ENCODE peak calls at places on chromosome 12, in nine cellular contexts. E is HFFc6, I is stomach, A is fibroblast of villous mesenchyme, S is tibial nerve, F is fibroblast of mammary gland, L is fibroblast of the aortic adventitia, X is A549, T is thoracic aorta. H is an unnamed sample.

GRCh38 chr12:112107306-112107705 is 1.3 kb downstream of the NAA25 start:
- DNase-seq in I (no peak), A (no peak), E (no peak), T (no peak), S (no peak), X (no peak), F (no peak), L (no peak), H (no peak)

GRCh38 chr12:110109037-110109836 is 14.9 kb upstream of the IFT81 start:
- DNase-seq in S (peak), T (peak), F (peak), X (peak), A (peak), L (peak), I (peak), E (peak), H (peak)

GRCh38 chr12:129067482-129067881 is 214.2 kb downstream of the GLT1D1 start:
- DNase-seq in S (no peak), X (no peak), F (no peak), I (no peak), A (no peak), L (no peak), E (no peak), T (no peak), H (peak)

GRCh38 chr12:51620448-51620847 is 29.4 kb downstream of the SCN8A start:
- DNase-seq in A (peak), L (peak), T (no peak), I (no peak), X (no peak), E (no peak), F (peak), S (no peak), H (peak)

GRCh38 chr12:114425031-114425626 is 19.2 kb upstream of the TBX5 start:
- DNase-seq in I (no peak), A (peak), X (no peak), S (no peak), L (no peak), F (peak), E (peak), T (no peak), H (no peak)

GRCh38 chr12:24776856-24777255 is 172.0 kb downstream of the BCAT1 start:
- DNase-seq in I (no peak), S (no peak), A (peak), F (no peak), T (no peak), X (no peak), L (peak), E (no peak), H (no peak)

GRCh38 chr12:27422697-27423096 is 23.8 kb upstream of the SMCO2 start:
- DNase-seq in L (no peak), S (no peak), I (no peak), A (no peak), F (no peak), E (no peak), X (no peak), T (no peak), H (no peak)

GRCh38 chr12:82972624-82973023 is 285.9 kb downstream of the TMTC2 start:
- DNase-seq in X (no peak), E (no peak), A (no peak), F (no peak), S (no peak), I (no peak), T (no peak), L (no peak), H (no peak)

GRCh38 chr12:50062733-50063452 is 5.5 kb downstream of the ASIC1 start:
- DNase-seq in L (no peak), S (no peak), X (no peak), A (no peak), T (no peak), E (no peak), I (no peak), F (no peak), H (peak)

GRCh38 chr12:50690923-50691322 is 73.0 kb upstream of the ATF1 start:
- DNase-seq in A (peak), X (no peak), F (peak), L (peak), I (no peak), S (peak), E (no peak), T (no peak), H (peak)

GRCh38 chr12:27335364-27336145 is 2.9 kb downstream of the BMAL2 start:
- DNase-seq in F (peak), E (no peak), T (no peak), I (no peak), X (no peak), S (no peak), A (no peak), L (peak), H (peak)

GRCh38 chr12:72296389-72296788 is 24.2 kb downstream of the TRHDE start:
- DNase-seq in L (no peak), F (peak), I (no peak), E (peak), X (peak), S (no peak), T (no peak), A (no peak), H (peak)

GRCh38 chr12:84632556-84632955 is 280.0 kb downstream of the SLC6A15 start:
- DNase-seq in L (no peak), X (no peak), F (no peak), I (no peak), S (no peak), A (no peak), E (peak), T (no peak), H (peak)

GRCh38 chr12:92312463-92312970 is 166.9 kb upstream of the BTG1 start:
- DNase-seq in S (no peak), A (no peak), F (peak), X (no peak), L (peak), I (no peak), E (no peak), T (no peak), H (no peak)

GRCh38 chr12:40793471-40793870 is 101.2 kb downstream of the CNTN1 start:
- DNase-seq in E (no peak), S (no peak), A (no peak), T (no peak), X (no peak), F (no peak), I (no peak), L (no peak), H (no peak)

GRCh38 chr12:13343380-13343779 is 146.9 kb downstream of the EMP1 start:
- DNase-seq in S (no peak), A (no peak), F (peak), L (peak), E (peak), T (no peak), X (no peak), I (no peak), H (peak)
- TF ChIP-seq CTCF in S (no peak), A (no peak), F (no peak), L (no peak), E (no peak), T (no peak), X (no peak), I (no peak), H (no peak)

GRCh38 chr12:123271182-123271491 is 519 bp downstream of the CDK2AP1 start:
- DNase-seq in F (peak), T (no peak), I (peak), X (peak), S (peak), L (peak), A (peak), E (peak), H (no peak)
- TF ChIP-seq CTCF in F (no peak), T (peak), I (peak), X (peak), S (peak), L (peak), A (peak), E (peak), H (no peak)

DNA sequence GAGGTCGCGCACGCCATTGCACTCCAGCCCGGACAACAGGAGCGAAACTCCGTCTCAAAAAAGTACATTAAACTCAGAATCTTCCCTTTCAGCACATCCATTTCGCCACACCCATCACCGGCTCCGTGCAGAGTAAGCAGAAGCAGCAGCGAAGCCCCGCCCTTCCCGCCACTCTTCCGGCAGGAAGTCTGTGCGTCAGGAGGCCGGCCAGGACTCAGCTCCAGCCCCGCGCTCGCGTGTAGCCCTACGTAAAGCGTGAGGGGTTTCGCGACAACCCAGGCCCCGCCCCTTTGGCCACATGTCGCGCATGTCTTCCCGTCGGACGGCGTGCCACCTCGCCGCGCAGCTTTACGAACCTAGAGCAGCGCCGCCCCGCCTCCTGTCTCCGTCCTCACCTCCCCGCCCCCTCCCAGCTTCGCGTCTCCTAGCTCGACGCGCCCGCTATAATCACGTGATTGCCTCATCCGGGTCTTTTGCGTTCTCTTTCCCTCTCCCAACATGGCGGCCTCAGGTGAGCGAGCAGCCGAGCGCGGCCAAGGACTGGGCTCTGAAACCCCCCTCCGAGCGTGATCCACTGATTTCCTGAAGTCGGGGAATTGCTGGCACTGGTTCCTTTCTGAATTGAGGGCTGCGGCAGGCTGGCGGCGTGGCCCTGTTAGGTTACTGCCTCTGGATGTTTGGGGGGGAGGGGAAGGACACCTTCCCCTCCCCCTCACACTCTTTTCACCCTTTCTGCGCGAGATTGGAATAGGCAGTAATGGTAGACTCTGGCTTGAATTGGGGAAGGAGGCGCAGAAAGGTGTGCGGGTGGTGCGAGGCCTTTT is at the start of gene EIF4B:
- DNase-seq in I (peak), X (peak), F (peak), E (peak), S (peak), L (peak), A (peak), T (peak), H (peak)
- TF ChIP-seq CTCF in I (no peak), X (no peak), F (no peak), E (no peak), S (no peak), L (no peak), A (no peak), T (no peak), H (no peak)

GRCh38 chr12:29073631-29074239 is 75.3 kb upstream of the FAR2 start:
- DNase-seq in I (no peak), E (peak), A (peak), F (peak), T (no peak), S (peak), L (peak), X (no peak), H (peak)
- TF ChIP-seq CTCF in I (peak), E (peak), A (peak), F (peak), T (peak), S (peak), L (peak), X (peak), H (peak)

DNA sequence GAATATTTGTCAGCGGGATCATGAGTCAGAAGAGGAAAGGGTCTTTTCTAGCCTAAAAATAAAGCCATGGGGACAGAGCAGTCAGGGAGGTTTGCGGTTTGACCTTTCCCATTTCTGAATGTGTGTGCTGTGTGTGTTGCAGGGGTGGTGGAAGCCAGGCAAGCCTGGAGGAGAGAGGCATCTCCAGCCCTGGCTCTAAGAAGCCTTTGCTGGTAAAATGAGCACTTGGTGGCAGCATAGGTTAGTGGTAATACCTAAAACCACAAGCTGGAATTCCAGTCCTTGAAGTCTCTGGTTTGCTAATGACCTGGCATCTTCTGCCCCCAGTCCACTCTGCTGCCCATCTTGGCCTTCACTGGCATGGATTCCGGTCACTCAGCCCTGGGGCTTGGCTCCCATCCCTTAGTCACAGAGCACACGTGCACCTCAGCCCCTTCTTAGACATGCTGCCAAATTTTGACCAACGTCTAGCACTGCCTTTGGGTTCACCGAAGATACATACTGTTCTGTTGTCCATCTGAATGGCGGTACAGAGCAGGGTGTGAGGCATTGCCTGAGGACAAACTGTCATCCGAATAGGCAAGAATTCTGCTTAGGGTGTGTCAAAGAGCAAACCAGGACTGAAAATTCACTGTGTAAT is 52.7 kb downstream of the KCNA5 start:
- DNase-seq in F (peak), A (peak), I (no peak), X (no peak), E (peak), T (no peak), L (peak), S (no peak), H (peak)
- TF ChIP-seq CTCF in F (no peak), A (no peak), I (no peak), X (no peak), E (peak), T (no peak), L (no peak), S (no peak), H (peak)

DNA sequence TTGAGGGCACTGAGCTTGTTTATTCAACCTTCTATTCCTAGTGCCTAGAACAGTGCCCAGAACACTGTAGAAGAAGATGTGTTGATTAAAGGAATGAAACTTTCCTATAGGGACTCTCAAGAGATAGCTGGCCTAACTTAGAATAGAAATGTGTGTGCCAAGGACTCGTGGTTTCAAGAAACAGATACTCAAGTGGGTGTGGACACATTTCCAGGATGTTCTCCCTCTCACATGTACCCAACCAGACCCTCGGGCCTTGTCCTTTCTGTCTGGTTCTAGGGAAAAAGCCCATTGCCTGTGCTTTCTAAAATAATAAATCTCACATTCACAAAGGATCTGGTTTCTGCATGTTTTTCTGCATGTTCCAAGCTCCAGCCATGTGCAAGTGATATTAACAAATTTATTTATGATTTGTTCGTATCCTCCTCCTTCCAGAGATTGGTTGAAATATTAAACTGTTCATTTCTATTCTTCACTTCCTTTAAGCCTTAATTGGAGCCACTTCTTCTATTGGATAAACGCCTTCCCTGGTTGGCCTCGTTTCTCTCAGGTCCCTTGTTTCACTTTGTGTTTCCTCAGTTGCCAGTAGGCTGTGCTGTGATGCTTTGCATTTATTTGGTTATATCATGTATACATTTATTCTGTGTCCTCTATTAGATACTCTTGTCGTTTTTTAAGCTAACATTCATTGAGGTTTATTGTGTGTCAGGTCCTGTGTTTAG is 89.8 kb downstream of the CRADD start:
- DNase-seq in A (peak), T (no peak), S (peak), F (peak), X (peak), I (no peak), E (peak), L (peak), H (peak)
- TF ChIP-seq CTCF in A (peak), T (peak), S (peak), F (peak), X (peak), I (peak), E (peak), L (peak), H (peak)

DNA sequence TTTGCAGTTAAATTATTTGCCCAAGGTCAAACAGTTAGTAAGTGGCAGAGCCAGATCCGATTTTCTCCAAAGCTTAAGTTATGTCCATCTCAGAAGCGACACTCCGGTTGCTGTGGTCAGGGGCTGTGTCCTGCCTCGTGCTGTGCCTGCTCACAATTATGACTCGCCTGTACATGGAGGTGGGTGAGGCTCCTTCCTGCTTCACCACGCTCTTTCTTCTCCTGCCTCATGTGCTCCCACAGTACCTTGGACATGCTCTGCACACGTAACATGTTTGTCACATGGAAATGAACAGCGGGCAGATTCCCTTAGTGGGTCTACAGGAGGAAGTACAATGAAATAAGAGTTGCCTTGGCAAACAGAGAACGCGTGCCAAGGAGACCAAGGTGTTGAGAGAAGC is 62.2 kb upstream of the CCND2 start:
- DNase-seq in L (no peak), A (no peak), T (no peak), F (no peak), E (no peak), I (no peak), S (no peak), X (no peak), H (no peak)
- TF ChIP-seq CTCF in L (no peak), A (no peak), T (no peak), F (no peak), E (no peak), I (no peak), S (no peak), X (no peak), H (no peak)

DNA sequence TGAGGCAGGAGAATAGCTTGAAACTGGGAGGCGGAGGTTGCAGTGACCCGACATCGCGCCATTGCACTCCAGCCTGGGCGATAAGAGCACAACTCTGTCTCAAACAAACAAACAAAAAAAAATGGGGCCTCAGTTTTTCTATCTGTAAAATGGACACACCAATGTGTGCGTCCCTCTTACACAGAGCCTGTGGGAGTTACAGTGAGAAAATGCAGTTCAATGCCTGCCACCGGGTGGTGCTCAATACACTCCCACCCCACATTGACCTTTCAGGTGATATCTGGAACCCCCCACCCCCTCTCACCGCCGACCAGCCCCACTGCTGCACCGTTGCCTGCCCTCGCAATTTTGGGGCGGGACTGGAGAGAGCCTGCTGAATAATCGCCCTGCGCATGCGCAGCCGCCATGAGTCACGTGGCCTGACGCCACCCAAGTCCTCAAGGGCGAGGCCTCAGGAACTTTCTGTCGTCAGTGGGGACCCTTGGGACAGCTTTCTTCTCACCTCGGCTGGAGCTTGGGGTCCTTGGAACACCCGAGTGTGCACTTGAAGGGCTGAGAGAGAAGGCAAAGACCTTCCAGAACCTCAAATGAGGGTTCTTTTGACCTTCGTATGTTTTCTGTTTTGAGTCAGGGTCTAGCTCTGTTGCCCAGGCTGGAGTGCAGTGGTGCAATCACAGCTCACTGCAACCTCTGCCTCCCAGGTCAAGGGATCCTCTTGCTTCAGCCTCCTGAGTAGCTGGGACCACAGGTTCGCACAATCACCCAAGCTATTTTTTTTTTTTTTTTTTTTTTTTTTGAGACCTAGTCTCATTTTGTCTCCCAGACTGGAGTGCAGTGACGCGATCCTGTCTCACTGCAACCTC is 14.6 kb upstream of the CABP1 start:
- DNase-seq in I (no peak), E (no peak), S (no peak), X (peak), F (no peak), L (no peak), T (no peak), A (no peak), H (no peak)
- TF ChIP-seq CTCF in I (no peak), E (peak), S (no peak), X (peak), F (peak), L (no peak), T (no peak), A (peak), H (no peak)

GRCh38 chr12:96240251-96240650 is 46.1 kb downstream of the ELK3 start:
- DNase-seq in A (no peak), X (no peak), T (no peak), I (no peak), S (no peak), L (no peak), E (no peak), F (no peak), H (no peak)
- TF ChIP-seq CTCF in A (no peak), X (no peak), T (no peak), I (no peak), S (no peak), L (no peak), E (no peak), F (no peak), H (no peak)